ENCODE peak calls at places on chromosomes 7 and 10, in ten cellular contexts. One of them, this sample, is unnamed. For H3K27me3, the result is how much of the 10 kb centered on the place peaks cover.

GRCh38 chr10:72784551-72785421 is 92.8 kb downstream of the MCU start:
- DNase-seq in stomach: no peak
- DNase-seq in adrenal gland: peak
- DNase-seq in right cardiac atrium: peak
- DNase-seq in CD4-positive, CD25-positive, alpha-beta regulatory T cell: no peak
- DNase-seq in suprapubic skin: no peak
- DNase-seq in CD8-positive, alpha-beta T cell: no peak
- DNase-seq in brain microvascular endothelial cell: peak
- DNase-seq in naive thymus-derived CD4-positive, alpha-beta T cell: no peak
- DNase-seq in HepG2: no peak
- DNase-seq in this sample: peak

GRCh38 chr7:6232534-6232933 is 39.9 kb downstream of the CYTH3 start:
- DNase-seq in HepG2: no peak
- DNase-seq in naive thymus-derived CD4-positive, alpha-beta T cell: no peak
- DNase-seq in stomach: peak
- DNase-seq in CD4-positive, CD25-positive, alpha-beta regulatory T cell: no peak
- DNase-seq in right cardiac atrium: peak
- DNase-seq in suprapubic skin: no peak
- DNase-seq in brain microvascular endothelial cell: no peak
- DNase-seq in CD8-positive, alpha-beta T cell: no peak
- DNase-seq in adrenal gland: no peak
- DNase-seq in this sample: no peak

GRCh38 chr10:133310399-133310755 is 1.7 kb downstream of the ZNF511 start:
- DNase-seq in adrenal gland: no peak
- DNase-seq in naive thymus-derived CD4-positive, alpha-beta T cell: no peak
- DNase-seq in suprapubic skin: no peak
- DNase-seq in HepG2: no peak
- DNase-seq in CD8-positive, alpha-beta T cell: no peak
- DNase-seq in right cardiac atrium: no peak
- DNase-seq in stomach: no peak
- DNase-seq in CD4-positive, CD25-positive, alpha-beta regulatory T cell: no peak
- DNase-seq in brain microvascular endothelial cell: no peak
- DNase-seq in this sample: no peak

GRCh38 chr10:43585046-43585445 is 10.6 kb upstream of the ZNF239 start:
- DNase-seq in CD4-positive, CD25-positive, alpha-beta regulatory T cell: no peak
- DNase-seq in suprapubic skin: no peak
- DNase-seq in naive thymus-derived CD4-positive, alpha-beta T cell: no peak
- DNase-seq in stomach: no peak
- DNase-seq in adrenal gland: no peak
- DNase-seq in right cardiac atrium: no peak
- DNase-seq in HepG2: no peak
- DNase-seq in CD8-positive, alpha-beta T cell: no peak
- DNase-seq in brain microvascular endothelial cell: no peak
- DNase-seq in this sample: no peak

GRCh38 chr7:36312064-36312914 is 77.4 kb upstream of the ANLN start:
- DNase-seq in right cardiac atrium: no peak
- DNase-seq in HepG2: peak
- DNase-seq in brain microvascular endothelial cell: no peak
- DNase-seq in naive thymus-derived CD4-positive, alpha-beta T cell: no peak
- DNase-seq in suprapubic skin: no peak
- DNase-seq in stomach: peak
- DNase-seq in CD4-positive, CD25-positive, alpha-beta regulatory T cell: no peak
- DNase-seq in adrenal gland: no peak
- DNase-seq in CD8-positive, alpha-beta T cell: no peak
- DNase-seq in this sample: no peak

GRCh38 chr10:72730462-72730861 is 38.5 kb downstream of the MCU start:
- DNase-seq in CD4-positive, CD25-positive, alpha-beta regulatory T cell: no peak
- DNase-seq in HepG2: no peak
- DNase-seq in right cardiac atrium: no peak
- DNase-seq in brain microvascular endothelial cell: no peak
- DNase-seq in stomach: no peak
- DNase-seq in suprapubic skin: no peak
- DNase-seq in naive thymus-derived CD4-positive, alpha-beta T cell: no peak
- DNase-seq in CD8-positive, alpha-beta T cell: no peak
- DNase-seq in adrenal gland: no peak
- DNase-seq in this sample: no peak

GRCh38 chr7:93160410-93160809 is 12.2 kb upstream of the SAMD9L start:
- DNase-seq in naive thymus-derived CD4-positive, alpha-beta T cell: no peak
- DNase-seq in suprapubic skin: no peak
- DNase-seq in brain microvascular endothelial cell: peak
- DNase-seq in CD8-positive, alpha-beta T cell: no peak
- DNase-seq in CD4-positive, CD25-positive, alpha-beta regulatory T cell: no peak
- DNase-seq in right cardiac atrium: no peak
- DNase-seq in stomach: no peak
- DNase-seq in HepG2: no peak
- DNase-seq in adrenal gland: no peak
- DNase-seq in this sample: no peak

GRCh38 chr10:86330778-86331763 is 35.5 kb downstream of the GRID1 start:
- DNase-seq in suprapubic skin: peak
- DNase-seq in HepG2: no peak
- DNase-seq in right cardiac atrium: no peak
- DNase-seq in brain microvascular endothelial cell: no peak
- DNase-seq in stomach: no peak
- DNase-seq in naive thymus-derived CD4-positive, alpha-beta T cell: no peak
- DNase-seq in CD8-positive, alpha-beta T cell: no peak
- DNase-seq in CD4-positive, CD25-positive, alpha-beta regulatory T cell: no peak
- DNase-seq in adrenal gland: no peak
- DNase-seq in this sample: no peak

GRCh38 chr7:148472406-148472805 is 118.2 kb upstream of the C7orf33 start:
- DNase-seq in HepG2: no peak
- DNase-seq in CD8-positive, alpha-beta T cell: no peak
- DNase-seq in right cardiac atrium: no peak
- DNase-seq in stomach: peak
- DNase-seq in brain microvascular endothelial cell: no peak
- DNase-seq in suprapubic skin: peak
- DNase-seq in naive thymus-derived CD4-positive, alpha-beta T cell: no peak
- DNase-seq in CD4-positive, CD25-positive, alpha-beta regulatory T cell: no peak
- DNase-seq in adrenal gland: no peak
- DNase-seq in this sample: no peak

GRCh38 chr10:30330512-30331168 is 18.4 kb downstream of the MTPAP start:
- DNase-seq in stomach: no peak
- DNase-seq in HepG2: no peak
- DNase-seq in CD8-positive, alpha-beta T cell: no peak
- DNase-seq in suprapubic skin: no peak
- DNase-seq in right cardiac atrium: no peak
- DNase-seq in adrenal gland: no peak
- DNase-seq in brain microvascular endothelial cell: no peak
- DNase-seq in CD4-positive, CD25-positive, alpha-beta regulatory T cell: no peak
- DNase-seq in naive thymus-derived CD4-positive, alpha-beta T cell: no peak
- DNase-seq in this sample: no peak

GRCh38 chr10:114103286-114103685 is 59.6 kb downstream of the ADRB1 start:
- DNase-seq in stomach: no peak
- DNase-seq in HepG2: peak
- DNase-seq in naive thymus-derived CD4-positive, alpha-beta T cell: peak
- DNase-seq in brain microvascular endothelial cell: peak
- DNase-seq in CD4-positive, CD25-positive, alpha-beta regulatory T cell: no peak
- DNase-seq in right cardiac atrium: no peak
- DNase-seq in adrenal gland: no peak
- DNase-seq in CD8-positive, alpha-beta T cell: no peak
- DNase-seq in suprapubic skin: no peak
- DNase-seq in this sample: no peak

GRCh38 chr10:104648421-104648820 is 7.3 kb downstream of the SORCS3 start:
- DNase-seq in suprapubic skin: no peak
- DNase-seq in right cardiac atrium: no peak
- DNase-seq in HepG2: no peak
- DNase-seq in CD4-positive, CD25-positive, alpha-beta regulatory T cell: no peak
- DNase-seq in brain microvascular endothelial cell: no peak
- DNase-seq in CD8-positive, alpha-beta T cell: no peak
- DNase-seq in naive thymus-derived CD4-positive, alpha-beta T cell: no peak
- DNase-seq in stomach: no peak
- DNase-seq in adrenal gland: no peak
- DNase-seq in this sample: no peak
- H3K4me3 ChIP-seq in suprapubic skin: no peak
- H3K4me3 ChIP-seq in right cardiac atrium: no peak
- H3K4me3 ChIP-seq in HepG2: no peak
- H3K4me3 ChIP-seq in CD4-positive, CD25-positive, alpha-beta regulatory T cell: no peak
- H3K4me3 ChIP-seq in brain microvascular endothelial cell: no peak
- H3K4me3 ChIP-seq in CD8-positive, alpha-beta T cell: no peak
- H3K4me3 ChIP-seq in naive thymus-derived CD4-positive, alpha-beta T cell: no peak
- H3K4me3 ChIP-seq in stomach: no peak
- H3K4me3 ChIP-seq in adrenal gland: no peak
- H3K4me3 ChIP-seq in this sample: no peak

DNA sequence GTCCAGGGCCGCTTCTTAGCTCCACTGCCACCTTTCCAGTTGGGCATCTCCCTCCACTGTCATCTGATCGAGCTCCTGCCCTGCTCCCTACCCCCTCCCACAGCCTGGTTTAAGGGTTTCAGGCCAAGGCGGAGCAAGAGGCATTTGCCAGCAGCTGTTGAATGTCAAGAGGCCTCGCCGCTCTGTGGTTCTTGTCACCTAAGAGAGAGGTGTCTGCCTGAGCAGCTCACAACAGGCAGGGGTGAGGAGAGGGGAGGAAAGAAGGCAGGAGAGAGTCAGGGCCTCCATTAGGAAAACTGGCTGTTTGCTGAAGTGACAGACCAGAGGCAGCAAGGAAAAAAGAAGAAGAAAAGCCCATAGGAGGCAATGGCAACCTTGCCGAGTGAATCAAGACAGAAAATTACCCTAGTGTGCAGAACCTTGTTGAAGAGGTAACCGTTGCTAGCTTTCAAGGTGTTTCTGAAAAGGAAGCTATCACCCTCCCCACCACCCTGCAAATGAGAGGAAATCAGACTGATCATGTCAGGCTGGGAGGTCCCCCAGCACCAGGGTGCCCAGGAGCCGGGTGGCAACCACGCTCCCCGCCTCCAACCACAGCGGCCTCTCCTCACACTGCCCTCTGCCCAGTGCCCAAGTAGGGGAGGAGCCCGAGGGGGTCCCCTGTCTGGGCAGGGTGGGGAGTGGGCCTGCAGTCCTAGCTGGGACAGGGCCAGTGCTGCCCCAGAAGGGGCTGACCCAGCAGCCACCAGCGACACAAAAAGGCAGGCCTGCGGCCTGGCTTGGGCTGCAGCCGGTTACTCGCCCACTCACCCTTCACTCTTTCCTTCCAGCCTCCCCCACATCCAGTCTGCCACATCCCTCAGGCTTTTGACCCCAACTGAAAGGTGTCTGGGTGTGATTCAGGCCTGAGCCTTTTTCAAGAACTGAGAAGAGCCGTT is 7.1 kb downstream of the GATA3 start:
- DNase-seq in CD8-positive, alpha-beta T cell: no peak
- DNase-seq in adrenal gland: no peak
- DNase-seq in stomach: no peak
- DNase-seq in CD4-positive, CD25-positive, alpha-beta regulatory T cell: peak
- DNase-seq in HepG2: no peak
- DNase-seq in right cardiac atrium: no peak
- DNase-seq in suprapubic skin: no peak
- DNase-seq in brain microvascular endothelial cell: no peak
- DNase-seq in naive thymus-derived CD4-positive, alpha-beta T cell: peak
- DNase-seq in this sample: no peak
- H3K27me3 ChIP-seq in CD8-positive, alpha-beta T cell: under half
- H3K27me3 ChIP-seq in adrenal gland: under half
- H3K27me3 ChIP-seq in stomach: under half
- H3K27me3 ChIP-seq in CD4-positive, CD25-positive, alpha-beta regulatory T cell: under half
- H3K27me3 ChIP-seq in HepG2: half or more
- H3K27me3 ChIP-seq in right cardiac atrium: under half
- H3K27me3 ChIP-seq in suprapubic skin: under half
- H3K27me3 ChIP-seq in brain microvascular endothelial cell: half or more
- H3K27me3 ChIP-seq in naive thymus-derived CD4-positive, alpha-beta T cell: under half
- H3K27me3 ChIP-seq in this sample: under half

DNA sequence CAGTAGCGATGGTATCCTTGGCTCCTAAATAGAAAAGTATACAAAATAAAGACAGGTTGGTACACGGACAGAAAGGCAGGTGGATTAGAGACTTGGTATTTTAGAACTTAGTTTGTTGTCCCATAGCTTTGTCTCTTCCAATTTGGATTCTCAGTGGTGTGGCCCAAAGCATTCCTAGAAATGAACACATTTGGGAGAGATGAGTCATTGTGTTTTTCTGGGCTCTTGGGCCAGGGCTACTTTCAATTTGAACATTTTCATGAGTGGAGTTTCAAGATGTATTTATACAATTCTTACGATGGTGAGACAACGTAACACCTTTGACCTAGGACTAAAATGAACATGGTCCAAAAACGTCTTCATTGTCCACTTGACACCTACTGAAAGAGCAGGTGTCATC is 225.1 kb upstream of the YAE1 start:
- DNase-seq in CD8-positive, alpha-beta T cell: no peak
- DNase-seq in HepG2: no peak
- DNase-seq in right cardiac atrium: no peak
- DNase-seq in suprapubic skin: no peak
- DNase-seq in brain microvascular endothelial cell: no peak
- DNase-seq in naive thymus-derived CD4-positive, alpha-beta T cell: no peak
- DNase-seq in adrenal gland: no peak
- DNase-seq in stomach: no peak
- DNase-seq in CD4-positive, CD25-positive, alpha-beta regulatory T cell: no peak
- DNase-seq in this sample: no peak
- H3K27ac ChIP-seq in CD8-positive, alpha-beta T cell: no peak
- H3K27ac ChIP-seq in HepG2: no peak
- H3K27ac ChIP-seq in right cardiac atrium: no peak
- H3K27ac ChIP-seq in suprapubic skin: no peak
- H3K27ac ChIP-seq in brain microvascular endothelial cell: no peak
- H3K27ac ChIP-seq in naive thymus-derived CD4-positive, alpha-beta T cell: no peak
- H3K27ac ChIP-seq in adrenal gland: no peak
- H3K27ac ChIP-seq in stomach: no peak
- H3K27ac ChIP-seq in CD4-positive, CD25-positive, alpha-beta regulatory T cell: no peak
- H3K27ac ChIP-seq in this sample: no peak

DNA sequence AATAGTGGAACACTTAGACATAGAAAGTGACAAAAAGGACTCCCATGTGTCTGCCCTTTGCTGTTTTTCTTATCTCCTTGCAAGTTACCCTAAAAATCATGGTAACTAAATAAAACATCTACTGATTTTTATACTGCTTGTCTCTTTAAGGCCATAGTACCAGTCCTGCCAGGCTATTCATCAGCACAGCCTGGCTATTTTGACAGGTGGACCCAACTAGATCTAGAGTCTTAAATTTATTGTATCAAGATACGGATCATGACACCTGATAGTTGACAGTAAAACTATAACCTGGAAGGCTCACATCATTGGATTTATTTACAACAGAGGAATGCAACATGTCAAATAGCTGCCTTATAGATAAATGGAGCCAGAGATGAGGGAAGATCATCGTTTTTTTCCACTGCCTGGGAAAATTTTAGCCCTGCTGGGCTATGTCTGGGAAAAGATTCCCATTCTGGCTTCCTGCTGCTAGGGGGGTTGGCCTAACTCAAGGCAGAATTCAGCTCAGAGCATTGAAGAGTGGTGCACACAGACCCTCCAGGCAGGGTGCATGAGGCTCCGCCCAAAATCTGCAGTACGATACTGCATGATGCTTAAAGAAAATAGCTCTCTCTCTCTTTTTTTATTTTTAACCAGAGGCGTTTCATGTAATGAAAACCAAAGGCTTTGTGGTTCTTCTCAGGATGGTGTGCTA is 292.0 kb upstream of the FZD8 start:
- DNase-seq in suprapubic skin: no peak
- DNase-seq in CD4-positive, CD25-positive, alpha-beta regulatory T cell: no peak
- DNase-seq in naive thymus-derived CD4-positive, alpha-beta T cell: no peak
- DNase-seq in adrenal gland: no peak
- DNase-seq in brain microvascular endothelial cell: no peak
- DNase-seq in HepG2: no peak
- DNase-seq in right cardiac atrium: no peak
- DNase-seq in CD8-positive, alpha-beta T cell: no peak
- DNase-seq in stomach: no peak
- DNase-seq in this sample: no peak
- H3K4me3 ChIP-seq in suprapubic skin: no peak
- H3K4me3 ChIP-seq in CD4-positive, CD25-positive, alpha-beta regulatory T cell: no peak
- H3K4me3 ChIP-seq in naive thymus-derived CD4-positive, alpha-beta T cell: no peak
- H3K4me3 ChIP-seq in adrenal gland: no peak
- H3K4me3 ChIP-seq in brain microvascular endothelial cell: no peak
- H3K4me3 ChIP-seq in HepG2: no peak
- H3K4me3 ChIP-seq in right cardiac atrium: no peak
- H3K4me3 ChIP-seq in CD8-positive, alpha-beta T cell: no peak
- H3K4me3 ChIP-seq in stomach: no peak
- H3K4me3 ChIP-seq in this sample: no peak

This sample was measured in SJSA1.